ENCODE peak calls at places on chromosomes 3 and 15, in five cellular contexts. D is ACHN; Y is activated CD4-positive, alpha-beta T cell treated with anti-CD3 and anti-CD28 coated beads, Interleukin-2, amount 50 U/mL, for 24 hours; O is CD4-positive, alpha-beta memory T cell; L is left ventricle myocardium superior. C is an unnamed sample.

GRCh38 chr15:59232476-59232875 is 25.8 kb downstream of the LDHAL6B start:
- DNase-seq in D (no peak), O (no peak), Y (no peak), L (no peak), C (no peak)

GRCh38 chr3:127002195-127003174 is 19.6 kb downstream of the PLXNA1 start:
- DNase-seq in Y (no peak), D (no peak), O (no peak), L (peak), C (no peak)

GRCh38 chr3:129383292-129383860 is 45.1 kb downstream of the EFCAB12 start:
- DNase-seq in Y (peak), D (peak), L (peak), O (peak), C (peak)

GRCh38 chr3:23999012-23999641 is 54.0 kb downstream of the NR1D2 start:
- DNase-seq in O (peak), D (peak), Y (peak), L (peak), C (peak)

GRCh38 chr15:80550219-80550909 is 144.7 kb upstream of the ABHD17C start:
- DNase-seq in L (no peak), O (no peak), D (peak), Y (no peak), C (peak)

GRCh38 chr3:135558906-135559305 is 406.6 kb upstream of the PPP2R3A start:
- DNase-seq in O (no peak), D (no peak), L (no peak), Y (no peak), C (no peak)

GRCh38 chr15:92715753-92716152 is 60.2 kb upstream of the FAM174B start:
- DNase-seq in L (no peak), D (no peak), O (no peak), Y (no peak), C (no peak)

GRCh38 chr3:183487896-183488295 is 59.5 kb upstream of the MCF2L2 start:
- DNase-seq in D (no peak), L (no peak), O (no peak), Y (no peak), C (no peak)

GRCh38 chr3:99559196-99559595 is 79.2 kb upstream of the COL8A1 start:
- DNase-seq in Y (no peak), D (no peak), O (no peak), L (no peak), C (no peak)